ENCODE peak calls at places on chromosomes 1 and 21, in seven cellular contexts. T is transverse colon, J is fibroblast of pulmonary artery, O is GM06990, U is left lung, N is AG10803, M is AG04449. E is an unnamed sample.

GRCh38 chr21:28444567-28444966 is 548.1 kb downstream of the LTN1 start:
- DNase-seq in T (no peak), N (peak), J (peak), O (no peak), U (no peak), M (no peak), E (no peak)

GRCh38 chr1:116556289-116557006 is 14.4 kb downstream of the CD58 start:
- DNase-seq in O (peak), M (no peak), N (peak), T (peak), U (peak), J (peak), E (peak)

GRCh38 chr1:215844777-215845176 is 277.7 kb downstream of the KCTD3 start:
- DNase-seq in N (no peak), J (no peak), T (no peak), M (no peak), U (no peak), O (no peak), E (no peak)

GRCh38 chr1:158002630-158003408 is 9.4 kb downstream of the KIRREL1 start:
- DNase-seq in J (peak), U (no peak), O (no peak), T (no peak), N (no peak), M (no peak), E (no peak)

GRCh38 chr1:154445040-154445472 is 39.9 kb downstream of the IL6R start:
- DNase-seq in O (peak), N (peak), J (peak), U (no peak), M (no peak), T (no peak), E (no peak)

GRCh38 chr1:201850053-201850397 is 21.1 kb downstream of the IPO9 start:
- DNase-seq in M (peak), U (no peak), J (peak), T (no peak), N (peak), O (no peak), E (peak)

GRCh38 chr1:186214816-186215215 is 160.2 kb downstream of the TPR start:
- DNase-seq in U (no peak), O (no peak), M (no peak), J (no peak), T (no peak), N (peak), E (no peak)

GRCh38 chr1:211738096-211738708 is 62.8 kb upstream of the NEK2 start:
- DNase-seq in T (no peak), J (no peak), O (no peak), N (no peak), M (no peak), U (no peak), E (no peak)

GRCh38 chr1:204583909-204584632 is 67.9 kb downstream of the MDM4 start:
- DNase-seq in M (no peak), J (no peak), N (no peak), T (no peak), U (no peak), O (no peak), E (no peak)

GRCh38 chr1:162562452-162562828 is 918 bp downstream of the UAP1 start:
- DNase-seq in M (no peak), N (peak), J (peak), U (no peak), O (no peak), T (peak), E (no peak)

GRCh38 chr1:196407358-196408041 is 200.7 kb downstream of the KCNT2 start:
- DNase-seq in N (peak), J (peak), T (no peak), M (no peak), O (no peak), U (no peak), E (no peak)

GRCh38 chr1:65069186-65069585 is 78.8 kb upstream of the AK4 start:
- DNase-seq in N (no peak), M (no peak), U (no peak), T (no peak), J (no peak), O (no peak), E (no peak)

GRCh38 chr1:111204211-111204883 is 3.9 kb upstream of the DENND2D start:
- DNase-seq in T (peak), M (no peak), N (no peak), O (peak), U (peak), J (no peak), E (no peak)

GRCh38 chr1:184843732-184844495 is 89.3 kb upstream of the EDEM3 start:
- DNase-seq in M (no peak), J (no peak), T (peak), O (no peak), N (no peak), U (no peak), E (peak)

GRCh38 chr1:89671775-89672488 is 39.0 kb downstream of the LRRC8C start:
- DNase-seq in M (no peak), J (no peak), O (no peak), T (no peak), N (no peak), U (no peak), E (no peak)

GRCh38 chr1:24295547-24295946 is 23.6 kb upstream of the GRHL3 start:
- DNase-seq in N (no peak), U (no peak), O (no peak), T (no peak), M (no peak), J (no peak), E (no peak)

GRCh38 chr1:181479137-181479745 is 4.1 kb upstream of the CACNA1E start:
- DNase-seq in N (peak), O (peak), M (peak), T (peak), U (no peak), J (peak), E (peak)

GRCh38 chr1:236287757-236288619 is 6.2 kb upstream of the ERO1B start:
- DNase-seq in T (peak), J (no peak), N (peak), O (no peak), M (no peak), U (no peak), E (no peak)

GRCh38 chr21:46063734-46064680 is 33.9 kb upstream of the COL6A2 start:
- DNase-seq in M (no peak), N (no peak), T (no peak), J (no peak), U (peak), O (no peak), E (no peak)

GRCh38 chr1:45543599-45544417 is 6.8 kb upstream of the AKR1A1 start:
- DNase-seq in T (peak), N (no peak), M (no peak), U (peak), J (peak), O (peak), E (no peak)

GRCh38 chr1:107140703-107141490 is at the start of gene NTNG1:
- DNase-seq in J (no peak), N (no peak), O (peak), U (peak), T (no peak), M (no peak), E (no peak)

GRCh38 chr1:201903135-201903534 is 14.4 kb downstream of the SHISA4 start:
- DNase-seq in T (peak), U (no peak), O (no peak), N (peak), M (no peak), J (peak), E (no peak)

GRCh38 chr1:206704239-206704638 is 19.5 kb downstream of the MAPKAPK2 start:
- DNase-seq in M (no peak), T (no peak), U (no peak), O (no peak), J (no peak), N (no peak), E (no peak)
- TF ChIP-seq CTCF in M (no peak), T (no peak), U (no peak), O (no peak), J (no peak), N (no peak), E (no peak)

GRCh38 chr1:6245086-6245868 is 1.3 kb downstream of the HES3 start:
- DNase-seq in M (no peak), J (peak), N (peak), O (peak), U (peak), T (peak), E (no peak)
- H3K4me3 ChIP-seq in M (peak), J (no peak), N (no peak), O (peak), U (no peak), T (peak), E (no peak)

GRCh38 chr1:219958875-219959417 is 30.6 kb upstream of the SLC30A10 start:
- DNase-seq in U (no peak), M (no peak), O (no peak), J (no peak), T (peak), N (no peak), E (no peak)
- TF ChIP-seq CTCF in U (no peak), M (no peak), O (no peak), J (no peak), T (no peak), N (no peak), E (no peak)

GRCh38 chr1:39226836-39227235 is 22.3 kb downstream of the MACF1 start:
- DNase-seq in O (no peak), T (no peak), M (no peak), U (no peak), J (no peak), N (no peak), E (no peak)

GRCh38 chr1:39224295-39224829 is 19.9 kb downstream of the MACF1 start:
- DNase-seq in O (no peak), N (no peak), U (no peak), T (no peak), J (peak), M (no peak), E (no peak)

GRCh38 chr1:39214998-39215873 is 10.7 kb downstream of the MACF1 start:
- DNase-seq in M (no peak), J (no peak), U (no peak), N (no peak), T (peak), O (peak), E (no peak)

DNA sequence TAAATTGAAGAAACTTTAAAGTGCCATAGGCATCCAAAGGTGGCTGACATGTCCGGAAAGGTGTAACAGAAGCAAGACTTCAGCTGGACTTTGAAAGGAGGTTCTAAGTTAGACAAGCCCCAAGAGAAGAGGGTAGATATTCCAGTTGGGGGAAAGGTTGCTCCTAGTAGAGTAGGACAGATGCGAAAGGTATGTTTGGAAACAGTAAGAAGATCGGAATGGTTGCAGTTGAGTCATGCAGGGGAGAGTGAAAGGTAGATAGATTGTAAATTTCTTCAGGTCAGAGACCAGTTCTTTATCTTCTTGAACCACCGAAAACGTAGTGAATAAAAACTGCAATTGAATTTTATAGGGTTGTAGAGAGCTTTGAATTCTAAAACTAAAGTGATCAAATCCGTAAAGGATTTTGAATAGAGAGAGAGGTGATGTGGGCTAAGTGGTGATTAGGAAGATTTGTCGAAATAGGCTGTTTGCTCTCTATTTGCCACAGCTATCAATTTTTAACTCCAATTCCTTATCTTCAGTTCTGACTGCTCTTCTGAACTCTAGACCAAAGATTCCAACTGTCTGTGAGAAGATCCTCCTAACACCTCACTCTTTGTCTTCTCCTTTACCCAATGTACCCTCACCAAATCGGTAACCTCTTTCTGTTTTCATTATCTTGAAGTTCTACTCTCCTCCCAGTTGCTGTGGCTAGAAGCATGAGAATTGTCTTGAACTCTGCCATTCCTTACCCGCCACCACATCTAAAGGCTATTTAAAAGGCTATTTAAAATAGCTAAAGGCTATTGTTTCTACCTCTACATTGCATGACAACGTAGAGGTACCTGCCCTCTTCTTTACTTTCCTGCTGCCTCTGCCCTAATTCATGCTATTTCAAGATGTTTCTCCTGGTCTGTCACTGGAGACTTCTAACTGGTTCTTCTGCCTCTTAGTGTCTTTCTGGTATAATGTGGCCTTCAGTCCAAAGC is 16.7 kb downstream of the MACF1 start:
- DNase-seq in N (no peak), O (no peak), J (no peak), M (no peak), T (no peak), U (no peak), E (no peak)
- H3K4me3 ChIP-seq in N (no peak), O (no peak), J (no peak), M (no peak), T (no peak), U (no peak), E (no peak)

E was measured in AG09309.